ENCODE peak calls at places on chromosomes 16 and 17, in ten cellular contexts. D, U, L, C, V, O, P, A, I and Z are unnamed samples.

GRCh38 chr17:47286198-47286914 is 32.7 kb downstream of the ITGB3 start:
- DNase-seq in D (no peak), U (no peak), L (no peak), C (peak; percentile 18), V (no peak), O (no peak), P (no peak), A (no peak), I (no peak), Z (no peak)

GRCh38 chr17:68029512-68030215 is 5.9 kb upstream of the KPNA2 start:
- DNase-seq in D (peak; percentile 25), U (no peak), L (no peak), C (no peak), V (no peak), O (no peak), P (no peak), A (no peak), I (no peak), Z (no peak)

GRCh38 chr16:88846088-88846487 is 10.7 kb downstream of the GALNS start:
- DNase-seq in D (no peak), U (no peak), L (no peak), C (no peak), V (no peak), O (no peak), P (no peak), A (no peak), I (peak; percentile 5), Z (no peak)

GRCh38 chr16:47142469-47143328 is 1.0 kb downstream of the NETO2 start:
- DNase-seq in D (peak; percentile 52), U (peak; percentile 68), L (peak; percentile 25), C (peak; percentile 5), V (no peak), O (no peak), P (peak; percentile 51), A (peak; percentile 85), I (peak; percentile 50), Z (peak; percentile 36)

GRCh38 chr17:67514998-67515397 is 137.9 kb downstream of the PITPNC1 start:
- DNase-seq in D (no peak), U (no peak), L (no peak), C (no peak), V (no peak), O (no peak), P (no peak), A (no peak), I (no peak), Z (no peak)

GRCh38 chr17:65085397-65085796 is 28.9 kb upstream of the GNA13 start:
- DNase-seq in D (no peak), U (no peak), L (no peak), C (peak; percentile 42), V (no peak), O (no peak), P (no peak), A (no peak), I (peak; percentile 35), Z (no peak)

GRCh38 chr17:9529033-9529748 is 46.4 kb downstream of the STX8 start:
- DNase-seq in D (no peak), U (no peak), L (peak; percentile 21), C (peak; percentile 6), V (no peak), O (no peak), P (peak; percentile 37), A (no peak), I (peak; percentile 47), Z (no peak)

GRCh38 chr17:19742495-19742894 is 5.6 kb downstream of the ALDH3A1 start:
- DNase-seq in D (no peak), U (no peak), L (no peak), C (no peak), V (no peak), O (no peak), P (no peak), A (no peak), I (no peak), Z (no peak)

GRCh38 chr17:56173026-56173425 is 19.8 kb downstream of the ANKFN1 start:
- DNase-seq in D (no peak), U (no peak), L (no peak), C (no peak), V (no peak), O (no peak), P (no peak), A (no peak), I (no peak), Z (no peak)

GRCh38 chr17:78364436-78365281 is 4.8 kb upstream of the SOCS3 start:
- DNase-seq in D (no peak), U (no peak), L (no peak), C (no peak), V (no peak), O (no peak), P (peak; percentile 53), A (no peak), I (no peak), Z (no peak)

GRCh38 chr16:67277294-67277998 is 1.9 kb upstream of the PLEKHG4 start:
- DNase-seq in D (no peak), U (no peak), L (peak; percentile 80), C (no peak), V (no peak), O (no peak), P (peak; percentile 99), A (peak; percentile 82), I (peak; percentile 98), Z (no peak)

GRCh38 chr16:1045363-1046270 is 26.9 kb upstream of the SSTR5 start:
- DNase-seq in D (no peak), U (no peak), L (no peak), C (no peak), V (no peak), O (no peak), P (no peak), A (no peak), I (no peak), Z (no peak)

GRCh38 chr17:54277868-54278267 is 455.1 kb downstream of the KIF2B start:
- DNase-seq in D (no peak), U (no peak), L (no peak), C (no peak), V (no peak), O (no peak), P (no peak), A (no peak), I (no peak), Z (no peak)

GRCh38 chr16:56985962-56986360 is 3.4 kb upstream of the NLRC5 start:
- DNase-seq in D (no peak), U (no peak), L (no peak), C (no peak), V (no peak), O (no peak), P (no peak), A (no peak), I (no peak), Z (no peak)

GRCh38 chr17:29111816-29112499 is 68.2 kb downstream of the MYO18A start:
- DNase-seq in D (peak; percentile 87), U (peak; percentile 89), L (peak; percentile 73), C (peak; percentile 66), V (peak; percentile 88), O (no peak), P (peak; percentile 58), A (peak; percentile 92), I (peak; percentile 77), Z (peak; percentile 78)

DNA sequence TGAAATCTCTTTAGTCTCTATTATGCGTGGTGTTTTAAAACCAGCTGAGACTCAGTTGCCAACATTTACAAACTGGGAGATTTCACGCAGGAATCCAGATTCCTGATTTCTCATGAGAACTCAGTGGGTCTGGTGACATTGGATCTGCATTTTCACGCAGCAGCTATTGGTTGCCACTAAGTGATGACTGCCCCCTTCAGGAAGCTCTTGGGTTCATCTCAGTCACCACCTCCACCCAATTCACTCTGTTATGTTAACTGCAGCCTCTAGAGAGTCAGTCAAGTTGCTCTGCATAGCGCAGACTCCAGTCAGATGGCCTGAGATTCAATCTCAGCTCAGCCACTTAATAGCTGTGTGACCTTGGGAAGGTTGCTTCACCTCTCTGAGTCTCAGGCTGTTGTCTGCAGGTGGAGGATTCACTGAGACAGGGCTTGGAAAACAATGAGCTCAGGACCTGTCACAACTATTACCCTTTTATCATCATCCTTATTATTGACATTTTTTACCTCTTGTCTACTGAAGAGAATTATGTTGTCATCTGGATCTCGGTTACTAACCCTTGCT is 6.4 kb downstream of the SHISA9 start:
- DNase-seq in D (no peak), U (no peak), L (no peak), C (peak; percentile 31), V (no peak), O (no peak), P (no peak), A (no peak), I (no peak), Z (no peak)
- TF ChIP-seq CTCF in D (peak; percentile 29), U (peak; percentile 55), L (peak; percentile 24), C (peak; percentile 68), V (peak; percentile 34), O (no peak), P (no peak), A (no peak), I (no peak), Z (peak; percentile 20)

GRCh38 chr17:76887809-76888208 is 19.6 kb downstream of the MGAT5B start:
- DNase-seq in D (no peak), U (no peak), L (no peak), C (no peak), V (no peak), O (no peak), P (no peak), A (no peak), I (peak; percentile 4), Z (no peak)
- TF ChIP-seq CTCF in D (no peak), U (no peak), L (no peak), C (peak; percentile 50), V (no peak), O (no peak), P (peak; percentile 16), A (no peak), I (peak; percentile 20), Z (no peak)

DNA sequence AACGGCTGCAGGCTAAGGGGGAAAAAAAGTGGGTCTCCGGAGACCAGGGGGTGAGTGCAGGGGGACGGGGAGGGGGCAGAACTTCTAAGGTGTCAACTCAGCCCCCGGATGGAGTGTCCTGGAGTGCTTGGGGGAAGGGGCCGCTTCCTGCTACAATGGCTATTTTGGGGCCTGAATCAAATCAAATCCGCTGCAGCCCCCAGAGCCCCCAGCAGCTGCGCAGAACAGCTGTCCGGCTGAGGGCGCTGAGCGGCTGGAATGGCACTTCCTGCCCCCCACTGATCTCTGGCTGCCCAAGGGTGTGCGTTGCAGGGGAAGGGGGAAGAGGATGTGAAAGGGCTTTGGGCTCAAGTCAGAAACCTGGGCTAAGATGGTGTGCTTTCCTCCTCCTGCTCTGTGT is 24.2 kb upstream of the PHB1 start:
- DNase-seq in D (no peak), U (no peak), L (no peak), C (peak; percentile 89), V (no peak), O (no peak), P (no peak), A (no peak), I (peak; percentile 13), Z (no peak)
- TF ChIP-seq CTCF in D (no peak), U (no peak), L (no peak), C (peak; percentile 62), V (no peak), O (no peak), P (no peak), A (no peak), I (no peak), Z (no peak)

DNA sequence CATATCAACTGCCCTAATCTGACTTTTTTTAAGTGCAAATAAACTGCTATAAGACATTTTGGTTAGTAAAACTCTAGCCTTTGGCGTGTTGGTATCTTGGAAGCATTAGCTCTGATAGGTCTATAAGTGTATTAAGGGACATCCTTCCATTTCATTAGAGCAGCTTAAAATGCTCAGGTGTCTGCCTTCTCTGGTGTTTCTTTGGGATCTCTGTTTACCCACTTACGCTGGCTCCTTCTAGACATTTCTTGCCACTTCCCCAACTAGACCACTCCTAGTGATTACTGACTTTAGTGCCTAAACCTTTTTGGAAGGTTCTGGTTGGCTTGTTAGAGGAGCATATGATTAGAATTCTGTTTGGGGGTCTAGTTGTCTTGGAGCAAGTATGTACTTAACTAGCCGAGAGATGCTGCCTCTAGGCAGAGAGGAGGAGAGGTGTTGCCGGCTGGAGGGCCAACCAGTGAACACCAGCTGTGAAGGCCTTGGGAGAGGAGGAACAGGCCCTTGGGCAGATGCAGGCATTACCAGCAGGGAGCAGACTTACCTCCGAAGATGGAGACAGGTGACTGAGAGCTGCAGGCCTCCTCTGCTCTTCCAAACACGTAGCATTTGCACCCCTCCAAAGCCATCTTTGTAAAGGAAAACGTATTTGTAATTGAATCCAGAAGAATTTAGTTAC is 15.2 kb upstream of the CLEC18C start:
- DNase-seq in D (no peak), U (peak; percentile 63), L (peak; percentile 12), C (no peak), V (no peak), O (no peak), P (no peak), A (peak; percentile 25), I (no peak), Z (no peak)
- TF ChIP-seq CTCF in D (no peak), U (no peak), L (no peak), C (peak; percentile 37), V (no peak), O (no peak), P (no peak), A (no peak), I (no peak), Z (no peak)